ENCODE peak calls at places on chromosome 2, in ten cellular contexts. One of them, this sample, is unnamed.

GRCh38 chr2:118686364-118686763 is 161.1 kb downstream of the EN1 start:
- DNase-seq in GM20000: no peak
- DNase-seq in OCI-LY7: no peak
- DNase-seq in dorsolateral prefrontal cortex: no peak
- DNase-seq in HL-60: no peak
- DNase-seq in GM12878: no peak
- DNase-seq in GM13976: no peak
- DNase-seq in WERI-Rb-1: no peak
- DNase-seq in activated CD8-positive, alpha-beta T cell treated with anti-CD3 and anti-CD28 coated beads for 36 hours: no peak
- DNase-seq in AG09319: peak
- DNase-seq in this sample: no peak

GRCh38 chr2:86240251-86240650 is 41.0 kb downstream of the MRPL35 start:
- DNase-seq in GM13976: no peak
- DNase-seq in GM12878: no peak
- DNase-seq in AG09319: no peak
- DNase-seq in WERI-Rb-1: no peak
- DNase-seq in OCI-LY7: no peak
- DNase-seq in GM20000: no peak
- DNase-seq in dorsolateral prefrontal cortex: no peak
- DNase-seq in activated CD8-positive, alpha-beta T cell treated with anti-CD3 and anti-CD28 coated beads for 36 hours: no peak
- DNase-seq in HL-60: no peak
- DNase-seq in this sample: no peak

GRCh38 chr2:128359841-128360240 is 41.2 kb upstream of the HS6ST1 start:
- DNase-seq in AG09319: no peak
- DNase-seq in GM12878: no peak
- DNase-seq in activated CD8-positive, alpha-beta T cell treated with anti-CD3 and anti-CD28 coated beads for 36 hours: no peak
- DNase-seq in GM20000: no peak
- DNase-seq in GM13976: no peak
- DNase-seq in dorsolateral prefrontal cortex: peak
- DNase-seq in OCI-LY7: no peak
- DNase-seq in WERI-Rb-1: no peak
- DNase-seq in HL-60: no peak
- DNase-seq in this sample: no peak

GRCh38 chr2:85181093-85181685 is 48.0 kb downstream of the TCF7L1 start:
- DNase-seq in GM12878: no peak
- DNase-seq in OCI-LY7: no peak
- DNase-seq in GM20000: no peak
- DNase-seq in WERI-Rb-1: no peak
- DNase-seq in AG09319: no peak
- DNase-seq in dorsolateral prefrontal cortex: no peak
- DNase-seq in HL-60: no peak
- DNase-seq in GM13976: no peak
- DNase-seq in activated CD8-positive, alpha-beta T cell treated with anti-CD3 and anti-CD28 coated beads for 36 hours: no peak
- DNase-seq in this sample: no peak

GRCh38 chr2:16073471-16073870 is 133.1 kb downstream of the MYCN start:
- DNase-seq in GM20000: no peak
- DNase-seq in WERI-Rb-1: no peak
- DNase-seq in activated CD8-positive, alpha-beta T cell treated with anti-CD3 and anti-CD28 coated beads for 36 hours: no peak
- DNase-seq in HL-60: no peak
- DNase-seq in GM12878: no peak
- DNase-seq in AG09319: no peak
- DNase-seq in dorsolateral prefrontal cortex: no peak
- DNase-seq in GM13976: no peak
- DNase-seq in OCI-LY7: no peak
- DNase-seq in this sample: no peak

GRCh38 chr2:150134223-150134858 is 353.1 kb downstream of the RND3 start:
- DNase-seq in GM13976: no peak
- DNase-seq in HL-60: no peak
- DNase-seq in GM12878: no peak
- DNase-seq in GM20000: no peak
- DNase-seq in activated CD8-positive, alpha-beta T cell treated with anti-CD3 and anti-CD28 coated beads for 36 hours: no peak
- DNase-seq in WERI-Rb-1: no peak
- DNase-seq in OCI-LY7: no peak
- DNase-seq in dorsolateral prefrontal cortex: no peak
- DNase-seq in AG09319: peak
- DNase-seq in this sample: no peak

GRCh38 chr2:1366546-1367134 is 46.6 kb upstream of the TPO start:
- DNase-seq in GM12878: no peak
- DNase-seq in GM13976: no peak
- DNase-seq in WERI-Rb-1: no peak
- DNase-seq in GM20000: no peak
- DNase-seq in OCI-LY7: no peak
- DNase-seq in HL-60: peak
- DNase-seq in dorsolateral prefrontal cortex: peak
- DNase-seq in AG09319: no peak
- DNase-seq in activated CD8-positive, alpha-beta T cell treated with anti-CD3 and anti-CD28 coated beads for 36 hours: peak
- DNase-seq in this sample: no peak

GRCh38 chr2:102439065-102439695 is 16.2 kb downstream of the IL18RAP start:
- DNase-seq in AG09319: no peak
- DNase-seq in OCI-LY7: no peak
- DNase-seq in HL-60: no peak
- DNase-seq in GM12878: no peak
- DNase-seq in GM20000: no peak
- DNase-seq in GM13976: no peak
- DNase-seq in WERI-Rb-1: no peak
- DNase-seq in dorsolateral prefrontal cortex: no peak
- DNase-seq in activated CD8-positive, alpha-beta T cell treated with anti-CD3 and anti-CD28 coated beads for 36 hours: no peak
- DNase-seq in this sample: no peak

GRCh38 chr2:190653931-190654330 is 5.0 kb downstream of the NAB1 start:
- DNase-seq in GM20000: no peak
- DNase-seq in AG09319: no peak
- DNase-seq in HL-60: no peak
- DNase-seq in WERI-Rb-1: no peak
- DNase-seq in dorsolateral prefrontal cortex: no peak
- DNase-seq in OCI-LY7: no peak
- DNase-seq in GM12878: no peak
- DNase-seq in GM13976: no peak
- DNase-seq in activated CD8-positive, alpha-beta T cell treated with anti-CD3 and anti-CD28 coated beads for 36 hours: no peak
- DNase-seq in this sample: no peak

GRCh38 chr2:190656301-190656700 is 7.4 kb downstream of the NAB1 start:
- DNase-seq in WERI-Rb-1: no peak
- DNase-seq in GM12878: no peak
- DNase-seq in GM13976: no peak
- DNase-seq in AG09319: no peak
- DNase-seq in GM20000: no peak
- DNase-seq in dorsolateral prefrontal cortex: no peak
- DNase-seq in activated CD8-positive, alpha-beta T cell treated with anti-CD3 and anti-CD28 coated beads for 36 hours: no peak
- DNase-seq in OCI-LY7: no peak
- DNase-seq in HL-60: no peak
- DNase-seq in this sample: no peak

GRCh38 chr2:190653231-190653630 is 4.3 kb downstream of the NAB1 start:
- DNase-seq in GM13976: no peak
- DNase-seq in GM12878: no peak
- DNase-seq in OCI-LY7: no peak
- DNase-seq in GM20000: no peak
- DNase-seq in dorsolateral prefrontal cortex: no peak
- DNase-seq in activated CD8-positive, alpha-beta T cell treated with anti-CD3 and anti-CD28 coated beads for 36 hours: no peak
- DNase-seq in AG09319: no peak
- DNase-seq in WERI-Rb-1: no peak
- DNase-seq in HL-60: no peak
- DNase-seq in this sample: no peak

GRCh38 chr2:190655570-190655969 is 6.7 kb downstream of the NAB1 start:
- DNase-seq in GM13976: no peak
- DNase-seq in AG09319: no peak
- DNase-seq in HL-60: no peak
- DNase-seq in WERI-Rb-1: no peak
- DNase-seq in activated CD8-positive, alpha-beta T cell treated with anti-CD3 and anti-CD28 coated beads for 36 hours: no peak
- DNase-seq in dorsolateral prefrontal cortex: no peak
- DNase-seq in OCI-LY7: no peak
- DNase-seq in GM12878: no peak
- DNase-seq in GM20000: no peak
- DNase-seq in this sample: no peak

GRCh38 chr2:190655113-190655512 is 6.2 kb downstream of the NAB1 start:
- DNase-seq in GM13976: no peak
- DNase-seq in GM12878: no peak
- DNase-seq in HL-60: no peak
- DNase-seq in OCI-LY7: no peak
- DNase-seq in GM20000: no peak
- DNase-seq in AG09319: no peak
- DNase-seq in WERI-Rb-1: no peak
- DNase-seq in activated CD8-positive, alpha-beta T cell treated with anti-CD3 and anti-CD28 coated beads for 36 hours: no peak
- DNase-seq in dorsolateral prefrontal cortex: no peak
- DNase-seq in this sample: no peak
- TF ChIP-seq CTCF in GM13976: no peak
- TF ChIP-seq CTCF in GM12878: no peak
- TF ChIP-seq CTCF in HL-60: no peak
- TF ChIP-seq CTCF in OCI-LY7: no peak
- TF ChIP-seq CTCF in GM20000: no peak
- TF ChIP-seq CTCF in AG09319: no peak
- TF ChIP-seq CTCF in WERI-Rb-1: no peak
- TF ChIP-seq CTCF in activated CD8-positive, alpha-beta T cell treated with anti-CD3 and anti-CD28 coated beads for 36 hours: no peak
- TF ChIP-seq CTCF in dorsolateral prefrontal cortex: no peak
- TF ChIP-seq CTCF in this sample: no peak

DNA sequence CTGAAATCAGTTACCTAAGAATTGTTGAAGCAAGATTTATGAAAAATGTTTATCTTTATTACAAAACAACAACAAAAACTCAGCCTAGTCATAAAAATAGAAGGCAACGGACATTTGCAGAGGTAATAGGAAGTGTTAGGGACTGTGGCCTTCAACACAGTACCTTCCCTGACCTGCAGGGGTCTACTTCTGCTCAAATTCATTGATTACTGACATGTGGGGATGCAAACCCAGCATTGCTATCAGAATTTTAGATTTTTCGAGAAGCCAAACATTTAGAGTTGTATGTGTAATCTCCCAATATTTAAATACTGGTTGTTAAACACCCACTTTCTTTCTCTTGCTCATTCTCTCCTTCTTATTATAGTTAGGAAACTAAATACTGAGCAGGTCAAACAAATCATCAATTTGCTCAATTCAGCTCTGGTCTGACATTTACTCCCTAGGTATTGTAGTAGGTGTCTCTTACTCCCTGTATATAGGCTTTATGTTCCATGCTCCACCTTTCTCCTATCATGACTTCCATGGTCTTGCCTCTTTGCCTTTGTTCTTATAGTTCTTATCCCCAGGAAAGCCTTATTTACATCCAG is 198.5 kb downstream of the UBE2E3 start:
- DNase-seq in dorsolateral prefrontal cortex: no peak
- DNase-seq in AG09319: no peak
- DNase-seq in activated CD8-positive, alpha-beta T cell treated with anti-CD3 and anti-CD28 coated beads for 36 hours: peak
- DNase-seq in GM20000: no peak
- DNase-seq in WERI-Rb-1: peak
- DNase-seq in OCI-LY7: peak
- DNase-seq in GM12878: no peak
- DNase-seq in GM13976: no peak
- DNase-seq in HL-60: no peak
- DNase-seq in this sample: no peak
- TF ChIP-seq CTCF in dorsolateral prefrontal cortex: no peak
- TF ChIP-seq CTCF in AG09319: peak
- TF ChIP-seq CTCF in activated CD8-positive, alpha-beta T cell treated with anti-CD3 and anti-CD28 coated beads for 36 hours: peak
- TF ChIP-seq CTCF in GM20000: peak
- TF ChIP-seq CTCF in WERI-Rb-1: peak
- TF ChIP-seq CTCF in OCI-LY7: peak
- TF ChIP-seq CTCF in GM12878: no peak
- TF ChIP-seq CTCF in GM13976: peak
- TF ChIP-seq CTCF in HL-60: peak
- TF ChIP-seq CTCF in this sample: peak

GRCh38 chr2:27823135-27823534 is 51.6 kb downstream of the MRPL33 start:
- DNase-seq in activated CD8-positive, alpha-beta T cell treated with anti-CD3 and anti-CD28 coated beads for 36 hours: no peak
- DNase-seq in WERI-Rb-1: no peak
- DNase-seq in dorsolateral prefrontal cortex: no peak
- DNase-seq in OCI-LY7: no peak
- DNase-seq in GM20000: no peak
- DNase-seq in HL-60: no peak
- DNase-seq in GM12878: no peak
- DNase-seq in GM13976: no peak
- DNase-seq in AG09319: no peak
- DNase-seq in this sample: no peak

GRCh38 chr2:27824401-27824800 is 52.9 kb downstream of the MRPL33 start:
- DNase-seq in activated CD8-positive, alpha-beta T cell treated with anti-CD3 and anti-CD28 coated beads for 36 hours: no peak
- DNase-seq in GM12878: no peak
- DNase-seq in OCI-LY7: no peak
- DNase-seq in AG09319: no peak
- DNase-seq in dorsolateral prefrontal cortex: no peak
- DNase-seq in GM13976: no peak
- DNase-seq in GM20000: no peak
- DNase-seq in HL-60: no peak
- DNase-seq in WERI-Rb-1: no peak
- DNase-seq in this sample: no peak

GRCh38 chr2:27828305-27828704 is 56.8 kb downstream of the MRPL33 start:
- DNase-seq in HL-60: no peak
- DNase-seq in activated CD8-positive, alpha-beta T cell treated with anti-CD3 and anti-CD28 coated beads for 36 hours: no peak
- DNase-seq in GM13976: no peak
- DNase-seq in dorsolateral prefrontal cortex: no peak
- DNase-seq in AG09319: no peak
- DNase-seq in GM20000: no peak
- DNase-seq in WERI-Rb-1: no peak
- DNase-seq in OCI-LY7: no peak
- DNase-seq in GM12878: no peak
- DNase-seq in this sample: no peak

GRCh38 chr2:27822049-27822448 is 50.5 kb downstream of the MRPL33 start:
- DNase-seq in GM12878: no peak
- DNase-seq in GM13976: no peak
- DNase-seq in activated CD8-positive, alpha-beta T cell treated with anti-CD3 and anti-CD28 coated beads for 36 hours: no peak
- DNase-seq in HL-60: no peak
- DNase-seq in dorsolateral prefrontal cortex: no peak
- DNase-seq in WERI-Rb-1: no peak
- DNase-seq in GM20000: no peak
- DNase-seq in OCI-LY7: no peak
- DNase-seq in AG09319: no peak
- DNase-seq in this sample: no peak

DNA sequence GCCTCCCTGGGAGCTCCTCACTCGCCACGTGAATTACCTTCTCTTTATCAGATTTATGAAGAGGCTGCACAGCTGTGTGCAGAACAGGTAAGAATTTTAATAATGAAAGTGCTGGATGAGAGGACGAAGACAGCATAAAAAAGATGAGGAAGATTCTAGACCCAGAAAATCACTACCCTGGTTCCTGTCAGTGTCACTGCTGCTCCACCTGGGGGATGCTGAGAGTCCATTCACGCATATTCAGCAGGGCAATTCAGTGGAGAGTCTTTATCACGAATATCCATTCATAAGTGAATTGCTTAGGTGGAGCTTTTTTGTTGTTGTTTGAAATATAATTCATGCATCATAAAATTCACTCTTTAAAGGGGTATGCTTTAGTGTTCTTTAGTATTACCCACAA is 52.0 kb downstream of the MRPL33 start:
- DNase-seq in GM13976: no peak
- DNase-seq in GM20000: no peak
- DNase-seq in OCI-LY7: no peak
- DNase-seq in HL-60: no peak
- DNase-seq in AG09319: no peak
- DNase-seq in WERI-Rb-1: no peak
- DNase-seq in dorsolateral prefrontal cortex: no peak
- DNase-seq in GM12878: no peak
- DNase-seq in activated CD8-positive, alpha-beta T cell treated with anti-CD3 and anti-CD28 coated beads for 36 hours: no peak
- DNase-seq in this sample: no peak
- TF ChIP-seq CTCF in GM13976: no peak
- TF ChIP-seq CTCF in GM20000: no peak
- TF ChIP-seq CTCF in OCI-LY7: no peak
- TF ChIP-seq CTCF in HL-60: no peak
- TF ChIP-seq CTCF in AG09319: no peak
- TF ChIP-seq CTCF in WERI-Rb-1: no peak
- TF ChIP-seq CTCF in dorsolateral prefrontal cortex: no peak
- TF ChIP-seq CTCF in GM12878: no peak
- TF ChIP-seq CTCF in activated CD8-positive, alpha-beta T cell treated with anti-CD3 and anti-CD28 coated beads for 36 hours: no peak
- TF ChIP-seq CTCF in this sample: no peak

DNA sequence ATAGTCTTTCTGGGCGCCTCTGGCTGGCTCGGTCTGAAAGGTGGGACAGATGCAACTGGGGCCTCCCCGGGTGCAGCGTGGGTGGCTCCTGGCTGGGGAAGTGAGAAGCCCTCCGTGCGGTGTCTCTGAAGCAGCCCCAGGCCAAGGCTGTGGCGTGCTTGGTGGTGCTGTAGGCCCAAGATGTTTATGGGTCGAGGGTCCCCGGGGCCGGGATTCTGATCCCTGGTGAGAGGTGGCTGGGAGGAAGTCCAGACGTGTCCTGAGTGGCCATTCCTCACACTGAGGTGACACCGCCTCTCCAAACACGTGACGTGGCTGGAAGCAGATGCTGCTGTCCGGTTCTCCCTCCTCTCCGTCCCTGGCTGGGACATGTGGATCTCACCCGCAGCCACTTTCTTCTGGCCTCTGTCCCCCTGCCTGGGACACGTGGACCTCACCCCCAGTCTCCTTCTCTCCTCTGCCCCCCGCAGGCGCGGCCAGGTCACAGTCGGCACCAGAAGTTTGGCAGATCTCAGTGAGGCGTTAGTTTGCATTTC is 12.6 kb downstream of the RTP5 start:
- DNase-seq in HL-60: peak
- DNase-seq in GM20000: peak
- DNase-seq in AG09319: no peak
- DNase-seq in WERI-Rb-1: peak
- DNase-seq in dorsolateral prefrontal cortex: no peak
- DNase-seq in activated CD8-positive, alpha-beta T cell treated with anti-CD3 and anti-CD28 coated beads for 36 hours: peak
- DNase-seq in GM12878: no peak
- DNase-seq in GM13976: peak
- DNase-seq in OCI-LY7: peak
- DNase-seq in this sample: peak
- TF ChIP-seq CTCF in HL-60: no peak
- TF ChIP-seq CTCF in GM20000: peak
- TF ChIP-seq CTCF in AG09319: peak
- TF ChIP-seq CTCF in WERI-Rb-1: peak
- TF ChIP-seq CTCF in dorsolateral prefrontal cortex: no peak
- TF ChIP-seq CTCF in activated CD8-positive, alpha-beta T cell treated with anti-CD3 and anti-CD28 coated beads for 36 hours: peak
- TF ChIP-seq CTCF in GM12878: peak
- TF ChIP-seq CTCF in GM13976: peak
- TF ChIP-seq CTCF in OCI-LY7: peak
- TF ChIP-seq CTCF in this sample: peak

This sample was measured in GM13977.